ENCODE peak calls at places on chromosomes 1 and 21, in eight cellular contexts. Q is stimulated activated CD4-positive, alpha-beta T cell treated with anti-CD3 and anti-CD28 coated beads, Interleukin-1b, Interleukin-23, amount 100 ng/mL, for 4 hours; P is HS-5; W is fibroblast of the conjunctiva; B is hepatic stellate cell; U is endodermal cell; A is RPMI7951; N is adrenal gland. G is an unnamed sample.

GRCh38 chr1:38123356-38123755 is 76.8 kb upstream of the POU3F1 start:
- DNase-seq in P (no peak), U (peak), W (no peak), B (no peak), A (peak), N (no peak), Q (no peak), G (peak)

GRCh38 chr1:115067460-115067859 is 21.8 kb downstream of the TSPAN2 start:
- DNase-seq in N (no peak), A (peak), P (peak), W (no peak), B (no peak), Q (no peak), U (no peak), G (peak)

GRCh38 chr1:200428482-200429205 is 18.8 kb upstream of the ZNF281 start:
- DNase-seq in A (peak), N (no peak), B (no peak), W (no peak), Q (no peak), P (no peak), U (no peak), G (no peak)

GRCh38 chr21:42892582-42892930 is 553 bp upstream of the NDUFV3 start:
- DNase-seq in W (no peak), U (no peak), Q (no peak), B (no peak), P (no peak), A (peak), N (no peak), G (no peak)

GRCh38 chr1:35931424-35932157 is 686 bp downstream of the AGO3 start:
- DNase-seq in A (peak), B (peak), N (peak), P (no peak), Q (no peak), U (no peak), W (no peak), G (peak)

GRCh38 chr1:78145105-78145580 is 99.4 kb downstream of the GIPC2 start:
- DNase-seq in Q (no peak), P (peak), U (peak), B (peak), N (peak), A (peak), W (peak), G (peak)

GRCh38 chr1:100423832-100424337 is 71.6 kb downstream of the CDC14A start:
- DNase-seq in B (no peak), N (no peak), W (no peak), P (no peak), U (no peak), Q (no peak), A (no peak), G (no peak)

GRCh38 chr1:204650911-204651570 is 34.5 kb downstream of the LRRN2 start:
- DNase-seq in Q (no peak), A (no peak), N (no peak), P (no peak), W (no peak), B (no peak), U (no peak), G (no peak)

GRCh38 chr1:51919684-51920083 is 41.2 kb upstream of the NRDC start:
- DNase-seq in Q (no peak), N (no peak), A (no peak), B (no peak), P (no peak), W (no peak), U (no peak), G (no peak)